ENCODE peak calls at places on chromosomes 7 and 10, in eight cellular contexts. A is endothelial cell of umbilical vein; G is osteoblast; H is IMR-90; B is psoas muscle; Z is cardiac muscle cell; D is left ventricle myocardium inferior; V is effector memory CD4-positive, alpha-beta T cell. U is an unnamed sample.

GRCh38 chr10:57955076-57955475 is 312.6 kb downstream of the IPMK start:
- DNase-seq in A (no peak), G (no peak), H (peak), B (no peak), Z (peak), D (no peak), V (no peak), U (no peak)

GRCh38 chr7:138387755-138388475 is 72.1 kb upstream of the TRIM24 start:
- DNase-seq in A (no peak), G (peak), H (no peak), B (no peak), Z (no peak), D (no peak), V (no peak), U (no peak)

GRCh38 chr10:35007858-35008301 is 82.3 kb downstream of the CUL2 start:
- DNase-seq in A (no peak), G (no peak), H (peak), B (no peak), Z (no peak), D (no peak), V (no peak), U (no peak)

GRCh38 chr7:96303686-96304443 is 18.0 kb downstream of the SLC25A13 start:
- DNase-seq in A (no peak), G (no peak), H (peak), B (no peak), Z (peak), D (no peak), V (no peak), U (no peak)

GRCh38 chr10:17888189-17888588 is 63.5 kb upstream of the SLC39A12 start:
- DNase-seq in A (no peak), G (no peak), H (no peak), B (no peak), Z (no peak), D (no peak), V (no peak), U (no peak)

GRCh38 chr10:74704629-74705360 is 121.6 kb upstream of the KAT6B start:
- DNase-seq in A (no peak), G (peak), H (peak), B (no peak), Z (no peak), D (no peak), V (no peak), U (no peak)

GRCh38 chr7:39154815-39155214 is 177.1 kb downstream of the POU6F2 start:
- DNase-seq in A (no peak), G (no peak), H (no peak), B (no peak), Z (no peak), D (no peak), V (no peak), U (no peak)

GRCh38 chr7:67738958-67739357 is 742.3 kb downstream of the TYW1 start:
- DNase-seq in A (no peak), G (no peak), H (no peak), B (no peak), Z (peak), D (no peak), V (no peak), U (no peak)

GRCh38 chr10:3476186-3476585 is 303.6 kb upstream of the PITRM1 start:
- DNase-seq in A (no peak), G (peak), H (no peak), B (no peak), Z (no peak), D (no peak), V (no peak), U (no peak)

GRCh38 chr7:92306153-92306552 is 60.4 kb downstream of the ANKIB1 start:
- DNase-seq in A (no peak), G (peak), H (peak), B (no peak), Z (no peak), D (no peak), V (no peak), U (no peak)

GRCh38 chr10:99329238-99329890 is at the start of gene CNNM1:
- DNase-seq in A (no peak), G (peak), H (no peak), B (peak), Z (peak), D (no peak), V (no peak), U (peak)

GRCh38 chr10:70223728-70224127 is 9.5 kb downstream of the PPA1 start:
- DNase-seq in A (no peak), G (no peak), H (peak), B (no peak), Z (no peak), D (no peak), V (no peak), U (no peak)

GRCh38 chr10:80122746-80123145 is 9.8 kb upstream of the PLAC9 start:
- DNase-seq in A (no peak), G (peak), H (no peak), B (no peak), Z (peak), D (no peak), V (no peak), U (no peak)

GRCh38 chr10:132536241-132536963 is 1.2 kb upstream of the INPP5A start:
- DNase-seq in A (no peak), G (peak), H (no peak), B (peak), Z (no peak), D (peak), V (no peak), U (peak)

GRCh38 chr10:11160982-11161554 is 143.4 kb downstream of the CELF2 start:
- DNase-seq in A (no peak), G (no peak), H (no peak), B (no peak), Z (no peak), D (no peak), V (no peak), U (no peak)

GRCh38 chr10:118246340-118247247 is 95.5 kb downstream of the FAM204A start:
- DNase-seq in A (no peak), G (no peak), H (no peak), B (no peak), Z (no peak), D (no peak), V (no peak), U (peak)

GRCh38 chr10:55631071-55631654 is 729.9 kb downstream of the ZWINT start:
- DNase-seq in A (peak), G (peak), H (no peak), B (peak), Z (peak), D (peak), V (no peak), U (peak)

GRCh38 chr10:100204370-100204769 is 18.5 kb upstream of the ERLIN1 start:
- DNase-seq in A (no peak), G (no peak), H (no peak), B (no peak), Z (no peak), D (no peak), V (no peak), U (no peak)

GRCh38 chr7:105098863-105099515 is 85.0 kb downstream of the KMT2E start:
- DNase-seq in A (peak), G (no peak), H (peak), B (no peak), Z (no peak), D (no peak), V (no peak), U (no peak)

GRCh38 chr10:130021373-130021950 is 57.4 kb upstream of the EBF3 start:
- DNase-seq in A (no peak), G (peak), H (peak), B (no peak), Z (peak), D (no peak), V (no peak), U (no peak)

GRCh38 chr10:87547734-87548311 is 43.1 kb downstream of the MINPP1 start:
- DNase-seq in A (peak), G (peak), H (peak), B (no peak), Z (peak), D (no peak), V (no peak), U (no peak)

GRCh38 chr7:151399305-151399601 is 10.6 kb downstream of the WDR86 start:
- DNase-seq in A (no peak), G (no peak), H (no peak), B (no peak), Z (no peak), D (no peak), V (no peak), U (no peak)

GRCh38 chr7:101819913-101820522 is 2.6 kb downstream of the CUX1 start:
- DNase-seq in A (no peak), G (no peak), H (no peak), B (no peak), Z (no peak), D (no peak), V (no peak), U (no peak)

GRCh38 chr7:112821345-112821744 is 31.2 kb upstream of the TMEM168 start:
- DNase-seq in A (no peak), G (no peak), H (no peak), B (no peak), Z (no peak), D (no peak), V (no peak), U (no peak)

GRCh38 chr7:49244543-49244942 is 320.2 kb downstream of the CDC14C start:
- DNase-seq in A (no peak), G (no peak), H (no peak), B (no peak), Z (no peak), D (no peak), V (no peak), U (peak)

GRCh38 chr10:8054243-8054497 is 318 bp upstream of the GATA3 start:
- DNase-seq in A (no peak), G (peak), H (no peak), B (no peak), Z (peak), D (no peak), V (no peak), U (no peak)

GRCh38 chr7:30755384-30756154 is 3.6 kb downstream of the INMT start:
- DNase-seq in A (no peak), G (no peak), H (peak), B (peak), Z (peak), D (peak), V (no peak), U (peak)

GRCh38 chr7:116534790-116535189 is 10.0 kb downstream of the CAV1 start:
- DNase-seq in A (no peak), G (no peak), H (no peak), B (no peak), Z (peak), D (no peak), V (no peak), U (no peak)

DNA sequence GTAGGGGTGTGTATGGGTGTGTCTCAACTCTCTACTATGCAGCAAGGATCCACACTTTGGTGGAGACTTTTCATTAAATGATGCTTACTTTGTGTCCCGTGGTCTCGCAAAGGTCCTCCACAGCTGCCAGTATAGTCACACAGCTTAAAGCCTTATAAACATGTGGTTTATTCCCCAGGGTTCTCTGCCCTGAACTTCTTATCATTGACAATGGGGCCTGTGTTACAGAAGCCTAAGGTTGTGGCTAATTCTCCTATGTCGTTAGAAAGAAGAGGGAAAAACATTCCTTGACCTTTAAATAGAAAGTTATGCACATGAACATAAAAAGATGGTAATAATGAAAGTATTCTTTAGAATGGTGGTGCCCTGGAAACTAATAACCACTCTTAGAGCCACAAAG is 201.4 kb downstream of the INHBA start:
- DNase-seq in A (no peak), G (no peak), H (no peak), B (no peak), Z (no peak), D (no peak), V (no peak), U (no peak)
- H3K4me3 ChIP-seq in A (no peak), G (no peak), H (no peak), B (no peak), Z (no peak), D (no peak), V (no peak), U (no peak)

GRCh38 chr7:22219739-22220493 is 137.0 kb downstream of the RAPGEF5 start:
- DNase-seq in A (peak), G (no peak), H (no peak), B (no peak), Z (peak), D (no peak), V (no peak), U (no peak)

GRCh38 chr7:22220947-22221346 is 136.0 kb downstream of the RAPGEF5 start:
- DNase-seq in A (peak), G (no peak), H (no peak), B (no peak), Z (peak), D (no peak), V (no peak), U (no peak)

GRCh38 chr7:22216309-22216708 is 140.6 kb downstream of the RAPGEF5 start:
- DNase-seq in A (peak), G (no peak), H (no peak), B (no peak), Z (no peak), D (no peak), V (no peak), U (no peak)

GRCh38 chr7:22216832-22217475 is 140.0 kb downstream of the RAPGEF5 start:
- DNase-seq in A (peak), G (no peak), H (no peak), B (no peak), Z (no peak), D (no peak), V (no peak), U (no peak)

DNA sequence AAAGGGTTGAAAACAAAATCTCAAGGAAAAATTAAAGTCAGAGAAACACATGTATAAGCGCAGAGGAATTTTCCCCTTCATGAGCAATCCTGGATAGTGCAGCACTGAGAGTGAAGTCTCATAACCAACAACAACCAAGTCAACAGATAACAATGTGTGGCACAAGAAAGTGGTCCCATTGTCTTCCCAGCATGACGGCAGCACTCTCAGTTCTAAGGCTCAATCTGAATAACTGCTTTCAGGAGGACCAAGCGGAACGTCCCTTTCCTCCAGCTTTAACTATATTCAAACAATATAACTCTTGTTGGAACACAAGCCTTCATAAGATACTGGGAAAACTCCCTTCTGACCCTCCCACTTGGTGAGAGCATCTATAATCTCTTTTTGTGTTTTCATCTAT is 137.9 kb downstream of the RAPGEF5 start:
- DNase-seq in A (peak), G (no peak), H (no peak), B (no peak), Z (peak), D (no peak), V (no peak), U (no peak)
- H3K4me3 ChIP-seq in A (peak), G (no peak), H (no peak), B (peak), Z (no peak), D (peak), V (no peak), U (no peak)

DNA sequence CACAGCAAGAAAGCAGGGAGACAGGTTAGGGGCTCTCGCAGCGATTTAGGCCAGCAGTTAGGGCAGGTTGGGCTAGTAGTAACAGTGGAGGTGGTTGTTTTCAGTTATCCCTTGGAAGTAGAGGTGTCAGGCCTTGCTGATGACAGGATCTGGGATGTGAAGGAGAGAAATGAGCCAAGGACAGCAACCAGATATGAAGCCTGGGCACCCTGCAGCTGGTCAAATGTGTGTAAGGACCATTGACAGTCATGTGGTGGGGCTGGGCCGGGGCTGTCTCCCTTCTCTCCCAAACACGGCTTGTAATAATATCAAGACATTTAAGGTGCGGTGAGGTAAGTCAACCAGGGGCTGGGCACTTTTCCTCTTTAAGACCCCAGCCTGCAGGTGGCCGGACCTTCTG is 112.5 kb upstream of the IGFBP3 start:
- DNase-seq in A (no peak), G (no peak), H (no peak), B (no peak), Z (no peak), D (no peak), V (no peak), U (no peak)
- H3K4me3 ChIP-seq in A (no peak), G (no peak), H (no peak), B (no peak), Z (no peak), D (no peak), V (no peak), U (no peak)

GRCh38 chr7:132258231-132258630 is 318.0 kb downstream of the PLXNA4 start:
- DNase-seq in A (no peak), G (no peak), H (no peak), B (no peak), Z (no peak), D (no peak), V (no peak), U (no peak)

GRCh38 chr7:132256721-132257212 is 319.5 kb downstream of the PLXNA4 start:
- DNase-seq in A (no peak), G (no peak), H (no peak), B (no peak), Z (no peak), D (no peak), V (no peak), U (no peak)

GRCh38 chr7:132263151-132263550 is 313.1 kb downstream of the PLXNA4 start:
- DNase-seq in A (no peak), G (no peak), H (no peak), B (no peak), Z (no peak), D (no peak), V (no peak), U (no peak)

GRCh38 chr7:132257253-132257652 is 319.0 kb downstream of the PLXNA4 start:
- DNase-seq in A (no peak), G (no peak), H (no peak), B (no peak), Z (no peak), D (no peak), V (no peak), U (no peak)

DNA sequence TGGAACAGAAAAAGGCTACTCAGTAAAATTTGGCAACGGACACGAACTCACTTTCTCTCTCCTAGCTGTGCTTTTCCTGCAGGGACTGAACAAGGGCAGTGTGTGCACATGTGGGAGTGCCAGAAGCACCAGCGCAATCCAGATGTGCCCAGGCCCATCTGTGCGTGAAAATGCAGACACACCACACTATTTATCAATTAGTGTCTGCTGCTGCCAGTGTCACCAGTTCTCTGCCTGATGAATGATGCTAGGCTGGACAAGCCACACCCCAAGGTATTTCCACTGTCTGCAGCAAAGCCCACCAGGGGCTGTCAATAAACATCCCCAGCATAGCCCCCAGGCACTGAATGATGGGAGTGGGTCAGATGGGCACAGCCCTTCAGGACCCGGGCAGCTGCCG is 315.0 kb downstream of the PLXNA4 start:
- DNase-seq in A (no peak), G (no peak), H (no peak), B (no peak), Z (no peak), D (no peak), V (no peak), U (no peak)
- H3K4me3 ChIP-seq in A (no peak), G (no peak), H (no peak), B (no peak), Z (no peak), D (no peak), V (no peak), U (no peak)

DNA sequence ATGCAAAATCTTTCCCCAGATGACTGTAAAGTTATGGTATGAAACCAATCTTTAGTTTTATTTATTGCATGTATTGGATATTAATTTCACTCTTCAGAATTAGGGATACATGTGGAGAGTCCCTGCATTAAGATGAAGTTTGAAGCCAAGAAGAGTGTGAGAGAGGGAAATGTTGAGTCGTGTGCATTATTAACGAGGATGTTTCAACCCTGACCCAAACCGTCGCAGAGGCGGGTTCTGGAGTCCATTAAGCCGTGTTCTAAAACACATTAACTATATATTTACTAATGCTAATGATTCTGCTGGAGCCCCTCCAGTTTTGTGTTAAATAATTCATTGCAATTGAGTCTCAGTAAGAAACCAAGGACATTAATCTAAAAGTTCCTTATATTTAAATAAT is 1.8 kb downstream of the CDK14 start:
- DNase-seq in A (no peak), G (peak), H (no peak), B (no peak), Z (peak), D (no peak), V (no peak), U (no peak)
- H3K4me3 ChIP-seq in A (peak), G (peak), H (peak), B (peak), Z (peak), D (peak), V (no peak), U (peak)

DNA sequence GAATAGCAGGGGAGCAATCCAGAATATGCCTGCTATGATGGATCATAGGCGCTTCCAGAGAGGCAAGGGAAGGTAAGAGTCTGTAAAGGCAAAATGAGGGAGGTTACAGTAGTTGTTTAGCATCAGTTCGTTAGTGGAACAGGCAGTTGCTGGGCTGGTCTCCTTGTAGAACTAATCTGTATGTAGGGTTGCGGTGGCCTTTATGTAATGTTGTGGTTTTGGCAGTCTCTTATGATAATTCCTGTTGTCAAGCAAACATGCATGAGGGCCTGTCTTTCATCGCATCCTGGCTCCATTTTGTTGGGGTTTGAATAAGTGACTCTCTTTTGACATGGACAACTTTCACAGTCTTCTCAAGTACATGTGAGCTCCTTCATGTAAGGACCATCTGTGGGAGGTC is 427.8 kb upstream of the LRGUK start:
- DNase-seq in A (no peak), G (no peak), H (no peak), B (no peak), Z (peak), D (no peak), V (no peak), U (no peak)
- H3K4me3 ChIP-seq in A (no peak), G (no peak), H (no peak), B (no peak), Z (no peak), D (no peak), V (no peak), U (no peak)

GRCh38 chr10:125824736-125825135 is 1.4 kb downstream of the BCCIP start:
- DNase-seq in A (no peak), G (peak), H (peak), B (no peak), Z (no peak), D (no peak), V (no peak), U (no peak)
- H3K4me3 ChIP-seq in A (peak), G (peak), H (peak), B (peak), Z (peak), D (peak), V (no peak), U (no peak)

U was measured in H7.